ENCODE peak calls at places on chromosomes 13 and 19, in seven cellular contexts. N is lower lobe of right lung, H is nephron progenitor cell, K is endothelial cell, M is bronchial epithelial cell, A is AG09319, F is uterus. T is an unnamed sample.

GRCh38 chr19:10270616-10271394 is at the start of gene ICAM1:
- DNase-seq in H (peak), N (peak), A (no peak), K (peak), M (peak), F (peak), T (no peak)

GRCh38 chr13:25905411-25906010 is 146.3 kb downstream of the SHISA2 start:
- DNase-seq in A (no peak), M (no peak), N (no peak), F (peak), H (no peak), K (no peak), T (no peak)

GRCh38 chr19:16608290-16608704 is 19.7 kb downstream of the MED26 start:
- DNase-seq in M (peak), A (peak), H (no peak), K (no peak), N (no peak), F (peak), T (no peak)

GRCh38 chr19:6752257-6753177 is 13.0 kb downstream of the TRIP10 start:
- DNase-seq in N (no peak), M (no peak), K (peak), F (no peak), A (no peak), H (peak), T (peak)

GRCh38 chr13:26964278-26965057 is 203.9 kb upstream of the GPR12 start:
- DNase-seq in F (no peak), A (no peak), K (no peak), H (no peak), M (no peak), N (no peak), T (no peak)

GRCh38 chr19:42066075-42066754 is 3.8 kb downstream of the GRIK5 start:
- DNase-seq in A (no peak), N (no peak), K (no peak), H (no peak), F (no peak), M (peak), T (peak)

GRCh38 chr13:113582841-113583631 is 1.5 kb upstream of the TFDP1 start:
- DNase-seq in M (no peak), K (no peak), H (no peak), N (peak), F (no peak), A (no peak), T (no peak)

GRCh38 chr19:47231215-47232054 is 436 bp upstream of the BBC3 start:
- DNase-seq in K (peak), H (peak), A (peak), F (peak), N (peak), M (peak), T (peak)

GRCh38 chr19:6738726-6739389 is 622 bp upstream of the TRIP10 start:
- DNase-seq in A (no peak), M (no peak), K (peak), H (peak), N (peak), F (peak), T (peak)

GRCh38 chr13:43908156-43909126 is 28.7 kb downstream of the LACC1 start:
- DNase-seq in A (no peak), H (no peak), K (peak), M (peak), N (no peak), F (no peak), T (no peak)

GRCh38 chr13:26568132-26568815 is 10.8 kb downstream of the WASF3 start:
- DNase-seq in A (no peak), N (no peak), H (no peak), K (no peak), F (no peak), M (no peak), T (no peak)

GRCh38 chr19:33634361-33635091 is 12.8 kb downstream of the CHST8 start:
- DNase-seq in N (no peak), K (no peak), A (no peak), M (no peak), H (no peak), F (no peak), T (no peak)

GRCh38 chr19:46639356-46640061 is 3.5 kb upstream of the GNG8 start:
- DNase-seq in N (peak), H (peak), F (peak), M (no peak), K (peak), A (no peak), T (no peak)

GRCh38 chr13:40758811-40759210 is 12.2 kb downstream of the MRPS31 start:
- DNase-seq in M (no peak), N (no peak), K (no peak), F (no peak), A (no peak), H (no peak), T (no peak)

GRCh38 chr13:36359301-36359950 is 13.2 kb upstream of the SPART start:
- DNase-seq in K (no peak), A (no peak), H (no peak), M (no peak), N (no peak), F (no peak), T (no peak)

GRCh38 chr13:50167224-50167947 is 152.1 kb downstream of the KCNRG start:
- DNase-seq in F (no peak), A (no peak), K (no peak), H (no peak), N (no peak), M (no peak), T (no peak)

GRCh38 chr19:397941-398706 is 10.8 kb downstream of the C2CD4C start:
- DNase-seq in N (no peak), M (no peak), A (no peak), F (peak), K (no peak), H (no peak), T (no peak)

GRCh38 chr19:4988770-4989251 is 19.9 kb downstream of the KDM4B start:
- DNase-seq in H (no peak), F (peak), K (no peak), A (no peak), M (no peak), N (no peak), T (peak)

GRCh38 chr19:35348909-35349611 is 1.4 kb downstream of the FFAR1 start:
- DNase-seq in K (no peak), A (no peak), H (no peak), F (no peak), N (peak), M (no peak), T (no peak)

GRCh38 chr19:39263912-39264305 is 4.3 kb upstream of the IFNL2 start:
- DNase-seq in M (no peak), K (no peak), F (no peak), H (no peak), A (no peak), N (no peak), T (peak)

GRCh38 chr19:378706-379105 is 30.2 kb downstream of the C2CD4C start:
- DNase-seq in N (no peak), M (no peak), K (no peak), F (no peak), H (no peak), A (no peak), T (no peak)

GRCh38 chr19:45187421-45188100 is 9.0 kb downstream of the BLOC1S3 start:
- DNase-seq in M (no peak), H (peak), A (no peak), N (no peak), K (no peak), F (no peak), T (no peak)

GRCh38 chr13:108220042-108220441 is 1.9 kb downstream of the ABHD13 start:
- DNase-seq in K (no peak), M (peak), H (no peak), A (no peak), F (no peak), N (peak), T (no peak)
- TF ChIP-seq CTCF in K (no peak), M (peak), H (no peak), A (no peak), F (no peak), N (no peak), T (no peak)

GRCh38 chr19:30686252-30686762 is 314.1 kb downstream of the ZNF536 start:
- DNase-seq in F (no peak), K (no peak), A (no peak), N (no peak), M (no peak), H (no peak), T (no peak)
- TF ChIP-seq CTCF in F (peak), K (no peak), A (peak), N (no peak), M (no peak), H (no peak), T (no peak)

GRCh38 chr13:42048625-42049453 is at the start of gene DGKH:
- DNase-seq in F (peak), A (peak), M (peak), H (peak), K (peak), N (peak), T (peak)
- TF ChIP-seq CTCF in F (no peak), A (no peak), M (peak), H (no peak), K (peak), N (peak), T (no peak)

DNA sequence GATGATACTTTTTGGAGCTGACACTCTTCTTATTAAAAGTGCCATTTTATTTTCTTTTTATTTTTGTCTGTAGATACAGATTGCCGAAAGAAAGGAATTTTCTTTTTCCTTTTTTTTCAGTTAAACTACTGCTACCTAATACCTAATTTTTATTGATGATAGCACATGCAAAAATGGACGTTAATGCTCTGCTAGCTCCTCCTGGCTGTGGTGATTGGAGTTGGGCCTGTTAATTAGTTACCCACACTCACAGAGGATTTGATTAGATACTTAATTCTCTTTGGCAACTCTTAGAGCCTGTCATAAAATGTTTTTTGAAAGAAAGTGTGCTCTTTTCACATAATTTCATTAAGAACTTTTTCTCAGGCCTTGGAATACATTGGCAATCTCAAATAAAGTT is 366.8 kb downstream of the DCT start:
- DNase-seq in N (no peak), H (no peak), A (no peak), M (no peak), K (no peak), F (no peak), T (no peak)
- TF ChIP-seq CTCF in N (no peak), H (no peak), A (no peak), M (no peak), K (no peak), F (no peak), T (no peak)

GRCh38 chr13:38657191-38657590 is 29.7 kb upstream of the FREM2 start:
- DNase-seq in K (no peak), H (no peak), M (peak), A (no peak), N (no peak), F (no peak), T (no peak)

GRCh38 chr13:38662362-38662761 is 24.5 kb upstream of the FREM2 start:
- DNase-seq in A (no peak), H (no peak), K (no peak), F (no peak), N (no peak), M (peak), T (no peak)

GRCh38 chr13:38661276-38661675 is 25.6 kb upstream of the FREM2 start:
- DNase-seq in F (no peak), N (no peak), A (no peak), M (no peak), H (no peak), K (no peak), T (no peak)

DNA sequence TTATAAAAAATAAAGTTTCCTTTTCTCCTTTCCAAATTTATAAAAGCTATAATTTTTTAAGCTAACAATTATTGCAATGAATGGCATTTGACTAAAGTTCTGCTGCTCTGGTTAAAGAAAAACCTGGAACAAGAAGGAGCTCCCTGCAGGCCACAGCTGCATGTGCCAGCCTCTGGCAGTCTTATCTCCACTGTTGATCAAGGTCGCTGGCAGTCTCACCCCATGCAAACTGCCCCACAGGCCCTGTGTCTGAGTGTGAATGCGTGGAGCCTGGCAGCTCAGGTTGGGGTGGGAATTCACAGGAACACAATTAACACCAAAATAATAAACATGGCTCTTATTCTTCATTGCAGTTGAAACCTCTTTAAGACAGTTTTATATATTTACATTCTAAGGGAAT is 30.2 kb upstream of the FREM2 start:
- DNase-seq in A (no peak), F (no peak), H (no peak), K (no peak), M (no peak), N (no peak), T (no peak)
- TF ChIP-seq CTCF in A (no peak), F (no peak), H (no peak), K (no peak), M (no peak), N (no peak), T (no peak)

GRCh38 chr19:40603071-40603718 is 2.0 kb downstream of the LTBP4 start:
- DNase-seq in H (no peak), M (peak), A (no peak), N (no peak), F (no peak), K (no peak), T (no peak)
- TF ChIP-seq CTCF in H (no peak), M (no peak), A (peak), N (no peak), F (no peak), K (no peak), T (no peak)